ENCODE peak calls at places on chromosome 21, in four cellular contexts. I is K562, C is WTC11, E is GM12878. G is an unnamed sample.

GRCh38 chr21:44875341-44875740 is 1.9 kb upstream of the PTTG1IP start:
- DNase-seq in I (no peak), C (no peak), E (no peak), G (no peak)

GRCh38 chr21:35616090-35616489 is 444.2 kb downstream of the SETD4 start:
- DNase-seq in I (no peak), C (no peak), E (no peak), G (no peak)

GRCh38 chr21:27057997-27058396 is 91.1 kb upstream of the ADAMTS5 start:
- DNase-seq in I (no peak), C (no peak), E (no peak), G (no peak)

GRCh38 chr21:18529253-18529652 is 125.7 kb upstream of the TMPRSS15 start:
- DNase-seq in I (no peak), C (no peak), E (no peak), G (no peak)

GRCh38 chr21:36170823-36171222 is 14.2 kb downstream of the DOP1B start:
- DNase-seq in I (no peak), C (no peak), E (no peak), G (no peak)

GRCh38 chr21:33937146-33937545 is 21.5 kb upstream of the ATP5PO start:
- DNase-seq in I (no peak), C (no peak), E (no peak), G (no peak)

GRCh38 chr21:45004481-45005263 is 64.8 kb downstream of the SLX9 start:
- DNase-seq in I (peak), C (peak), E (no peak), G (no peak)

GRCh38 chr21:35506352-35506751 is 457.2 kb upstream of the RUNX1 start:
- DNase-seq in I (no peak), C (no peak), E (no peak), G (no peak)

GRCh38 chr21:14836950-14837349 is 227.8 kb downstream of the NRIP1 start:
- DNase-seq in I (no peak), C (no peak), E (no peak), G (no peak)

GRCh38 chr21:14952916-14953315 is 111.9 kb downstream of the NRIP1 start:
- DNase-seq in I (no peak), C (no peak), E (no peak), G (no peak)

GRCh38 chr21:43603641-43604504 is 55.4 kb downstream of the HSF2BP start:
- DNase-seq in I (no peak), C (no peak), E (no peak), G (peak)

GRCh38 chr21:43295016-43295958 is 126.5 kb downstream of the CRYAA start:
- DNase-seq in I (no peak), C (no peak), E (no peak), G (no peak)

GRCh38 chr21:44324854-44325107 is 14.4 kb downstream of the CFAP410 start:
- DNase-seq in I (no peak), C (no peak), E (no peak), G (no peak)

GRCh38 chr21:26759731-26760130 is 85.5 kb downstream of the ADAMTS1 start:
- DNase-seq in I (no peak), C (no peak), E (no peak), G (no peak)

GRCh38 chr21:46504681-46505080 is 46.0 kb downstream of the DIP2A start:
- DNase-seq in I (no peak), C (no peak), E (no peak), G (no peak)

GRCh38 chr21:9737871-9738520 is 783.4 kb upstream of the TPTE start:
- DNase-seq in I (no peak), C (no peak), E (no peak), G (no peak)

GRCh38 chr21:42526379-42526727 is 12.7 kb downstream of the SLC37A1 start:
- DNase-seq in I (no peak), C (no peak), E (no peak), G (no peak)

GRCh38 chr21:42423197-42423675 is 19.5 kb downstream of the UBASH3A start:
- DNase-seq in I (no peak), C (no peak), E (peak), G (no peak)

GRCh38 chr21:39319814-39320332 is 6.4 kb upstream of the BRWD1 start:
- DNase-seq in I (peak), C (no peak), E (no peak), G (no peak)

GRCh38 chr21:35239811-35240219 is 190.7 kb upstream of the RUNX1 start:
- DNase-seq in I (no peak), C (no peak), E (no peak), G (peak)

GRCh38 chr21:16509466-16509865 is 779.7 kb downstream of the USP25 start:
- DNase-seq in I (no peak), C (no peak), E (no peak), G (no peak)

GRCh38 chr21:42535602-42536171 is 22.0 kb downstream of the SLC37A1 start:
- DNase-seq in I (no peak), C (no peak), E (peak), G (no peak)

GRCh38 chr21:18877932-18878331 is 474.3 kb upstream of the TMPRSS15 start:
- DNase-seq in I (no peak), C (no peak), E (no peak), G (no peak)

GRCh38 chr21:25788677-25789076 is 53.9 kb downstream of the GABPA start:
- DNase-seq in I (no peak), C (no peak), E (no peak), G (no peak)

GRCh38 chr21:25944672-25945213 is 210.0 kb downstream of the GABPA start:
- DNase-seq in I (no peak), C (no peak), E (no peak), G (no peak)

GRCh38 chr21:34745557-34746255 is 76.9 kb downstream of the CLIC6 start:
- DNase-seq in I (peak), C (peak), E (peak), G (peak)

GRCh38 chr21:31710586-31710985 is 21.3 kb downstream of the SCAF4 start:
- DNase-seq in I (no peak), C (no peak), E (no peak), G (no peak)
- TF ChIP-seq USF1 in I (no peak), C (no peak), E (no peak), G (no peak)

DNA sequence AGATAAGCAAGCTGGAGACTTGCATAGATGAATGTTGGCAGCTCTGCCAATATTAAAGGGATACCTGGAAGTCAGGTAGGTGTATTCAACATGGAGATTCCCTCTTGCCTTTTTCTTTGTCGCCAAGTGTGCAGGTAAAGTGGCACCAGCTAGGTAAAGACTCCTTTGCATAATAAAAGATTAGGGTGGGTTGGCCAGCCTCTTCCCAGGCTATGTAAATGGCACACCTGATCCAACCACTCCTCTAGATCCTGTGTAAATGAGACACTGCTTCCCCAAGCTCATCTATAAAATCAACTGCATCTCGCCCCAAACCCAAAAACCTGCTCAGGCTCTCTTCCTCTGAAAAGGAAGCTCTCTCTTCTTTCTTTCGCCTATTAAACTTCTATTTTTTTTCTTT is 100.8 kb upstream of the DSCAM start:
- DNase-seq in I (no peak), C (peak), E (no peak), G (no peak)
- TF ChIP-seq USF1 in I (no peak), C (no peak), E (no peak), G (no peak)

GRCh38 chr21:31667639-31668038 is 8.1 kb downstream of the SOD1 start:
- DNase-seq in I (no peak), C (no peak), E (no peak), G (no peak)

GRCh38 chr21:31667141-31667540 is 7.6 kb downstream of the SOD1 start:
- DNase-seq in I (no peak), C (no peak), E (no peak), G (no peak)

GRCh38 chr21:31663584-31664249 is 4.2 kb downstream of the SOD1 start:
- DNase-seq in I (no peak), C (no peak), E (no peak), G (no peak)

GRCh38 chr21:31666445-31667010 is 7.0 kb downstream of the SOD1 start:
- DNase-seq in I (no peak), C (no peak), E (no peak), G (no peak)

DNA sequence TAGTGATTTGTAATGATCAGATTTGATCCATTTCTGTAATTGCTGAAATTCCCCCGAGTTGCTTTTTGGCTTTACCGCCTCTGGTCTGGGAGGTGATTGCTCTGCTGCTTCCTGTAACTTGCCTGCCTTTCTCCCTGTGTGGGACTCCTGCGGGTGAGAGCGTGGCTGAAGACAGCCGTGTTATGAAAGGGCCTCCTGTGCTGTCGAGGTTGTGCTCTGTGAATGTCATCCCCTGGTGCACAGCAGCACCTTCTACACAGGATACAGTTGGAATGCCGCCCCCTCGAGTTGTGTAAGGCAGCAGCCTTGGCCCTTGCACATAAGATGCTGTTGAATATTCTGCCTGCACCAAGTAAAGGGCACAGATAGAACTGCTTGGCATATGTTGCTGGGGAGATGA is 5.9 kb downstream of the SOD1 start:
- DNase-seq in I (no peak), C (no peak), E (no peak), G (no peak)
- TF ChIP-seq USF1 in I (no peak), C (no peak), E (no peak), G (no peak)

GRCh38 chr21:32412998-32413504 is 545 bp downstream of the EVA1C start:
- DNase-seq in I (no peak), C (peak), E (no peak), G (no peak)
- TF ChIP-seq USF1 in I (no peak), C (no peak), E (no peak), G (no peak)

DNA sequence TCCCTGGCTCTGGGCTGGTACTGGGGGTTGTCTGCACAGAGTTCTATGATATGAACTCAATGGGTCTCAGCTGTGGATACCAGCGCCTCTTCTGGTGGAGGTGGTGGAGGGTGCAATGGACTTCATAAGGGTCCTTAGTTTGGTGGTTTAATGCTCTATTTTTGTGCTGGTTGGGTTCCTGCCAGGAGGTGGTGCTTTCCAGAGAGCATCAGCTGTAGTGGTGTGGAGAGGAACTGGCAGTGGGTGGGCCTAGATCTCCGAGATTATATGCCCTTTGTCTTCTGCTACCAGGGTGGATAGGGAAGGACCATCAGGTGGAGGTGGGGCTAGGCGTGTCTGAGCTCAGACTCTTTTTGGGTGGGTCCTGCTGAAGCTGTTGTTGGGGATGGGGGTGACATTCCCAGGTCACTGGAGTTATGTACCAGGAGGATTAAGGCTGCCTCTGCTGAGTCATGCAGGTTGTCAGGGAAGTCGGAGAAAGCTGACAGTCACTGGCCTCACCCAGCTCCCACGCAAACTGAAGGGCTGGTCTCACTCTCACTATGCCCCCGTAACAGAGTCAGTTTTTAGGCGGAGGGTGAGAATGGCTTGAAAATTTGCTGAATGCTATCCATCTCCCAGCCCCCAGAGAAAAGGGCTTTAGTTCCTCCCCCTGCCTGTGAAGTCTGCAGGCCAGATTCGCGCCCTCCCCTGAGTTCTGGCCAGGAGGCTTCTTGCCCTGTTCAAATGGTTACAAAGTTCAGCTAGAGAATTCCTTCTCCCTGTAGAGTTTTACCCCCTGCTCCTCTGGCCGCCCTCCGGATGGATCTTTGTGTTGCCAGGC is 902.9 kb downstream of the LTN1 start:
- DNase-seq in I (no peak), C (no peak), E (no peak), G (no peak)
- TF ChIP-seq USF1 in I (no peak), C (no peak), E (no peak), G (no peak)

G was measured in SK-N-SH.